ENCODE peak calls at places on chromosomes 4 and X, in nine cellular contexts. Z, Q, U, D, R, K, N, G and J are unnamed samples.
A peak's percentile ranks its signal among the peaks of the same experiment; 100 is the strongest.

GRCh38 chr4:182286035-182286434 is 42.8 kb downstream of the TENM3 start:
- DNase-seq in Z (no peak), Q (no peak), U (no peak), D (no peak), R (no peak), K (no peak), N (no peak), G (no peak), J (no peak)

GRCh38 chr4:76087007-76087769 is 12.7 kb downstream of the ART3 start:
- DNase-seq in Z (peak; percentile 73), Q (no peak), U (no peak), D (no peak), R (no peak), K (peak; percentile 69), N (peak; percentile 7), G (no peak), J (peak; percentile 48)

GRCh38 chr4:152825336-152825735 is 45.6 kb downstream of the ARFIP1 start:
- DNase-seq in Z (no peak), Q (no peak), U (no peak), D (no peak), R (no peak), K (no peak), N (no peak), G (no peak), J (no peak)

GRCh38 chr4:10456270-10457254 is 664 bp downstream of the ZNF518B start:
- DNase-seq in Z (no peak), Q (peak; percentile 10), U (peak; percentile 59), D (peak; percentile 61), R (no peak), K (peak; percentile 9), N (peak; percentile 67), G (peak; percentile 58), J (no peak)

GRCh38 chrX:42725196-42725595 is 52.8 kb downstream of the PPP1R2C start:
- DNase-seq in Z (no peak), Q (no peak), U (no peak), D (no peak), R (no peak), K (no peak), N (no peak), G (no peak), J (no peak)

GRCh38 chr4:95513022-95513421 is 35.8 kb downstream of the UNC5C start:
- DNase-seq in Z (no peak), Q (no peak), U (no peak), D (no peak), R (no peak), K (no peak), N (no peak), G (no peak), J (no peak)

GRCh38 chr4:113943863-113944262 is 35.6 kb downstream of the ARSJ start:
- DNase-seq in Z (no peak), Q (no peak), U (no peak), D (no peak), R (no peak), K (no peak), N (peak; percentile 23), G (no peak), J (no peak)

GRCh38 chr4:176939445-176939844 is 146.7 kb upstream of the VEGFC start:
- DNase-seq in Z (no peak), Q (no peak), U (no peak), D (no peak), R (no peak), K (no peak), N (no peak), G (no peak), J (no peak)

GRCh38 chr4:84632092-84632491 is 49.2 kb downstream of the CDS1 start:
- DNase-seq in Z (no peak), Q (no peak), U (no peak), D (no peak), R (no peak), K (no peak), N (no peak), G (no peak), J (no peak)

GRCh38 chr4:6641164-6641970 is 882 bp downstream of the MRFAP1 start:
- DNase-seq in Z (no peak), Q (no peak), U (no peak), D (peak; percentile 54), R (no peak), K (no peak), N (peak; percentile 52), G (peak; percentile 71), J (no peak)

GRCh38 chr4:163048447-163048846 is 118.2 kb downstream of the NAF1 start:
- DNase-seq in Z (no peak), Q (no peak), U (no peak), D (peak; percentile 20), R (no peak), K (peak; percentile 42), N (peak; percentile 14), G (no peak), J (no peak)

GRCh38 chrX:137427813-137428212 is 138.1 kb upstream of the ZIC3 start:
- DNase-seq in Z (no peak), Q (no peak), U (no peak), D (no peak), R (no peak), K (no peak), N (no peak), G (no peak), J (no peak)

GRCh38 chrX:77597090-77597489 is 149.9 kb downstream of the FGF16 start:
- DNase-seq in Z (no peak), Q (no peak), U (no peak), D (no peak), R (no peak), K (peak; percentile 7), N (no peak), G (no peak), J (no peak)

GRCh38 chr4:70059149-70059548 is 8.9 kb downstream of the HTN1 start:
- DNase-seq in Z (no peak), Q (no peak), U (no peak), D (no peak), R (no peak), K (no peak), N (no peak), G (no peak), J (no peak)

GRCh38 chr4:45530498-45530897 is 593.4 kb downstream of the GABRG1 start:
- DNase-seq in Z (no peak), Q (no peak), U (no peak), D (no peak), R (no peak), K (no peak), N (no peak), G (no peak), J (no peak)

GRCh38 chr4:60746172-60746571 is 454.0 kb upstream of the ADGRL3 start:
- DNase-seq in Z (no peak), Q (no peak), U (no peak), D (no peak), R (no peak), K (no peak), N (no peak), G (no peak), J (no peak)

GRCh38 chrX:97854071-97854470 is 970.4 kb downstream of the RPA4 start:
- DNase-seq in Z (peak; percentile 7), Q (no peak), U (no peak), D (no peak), R (no peak), K (no peak), N (no peak), G (no peak), J (no peak)